ENCODE peak calls at places on chromosomes 5 and 9, in four cellular contexts. U, T, H and E are unnamed samples.
A peak's percentile ranks its signal among the peaks of the same experiment; 100 is the strongest.

GRCh38 chr9:93365427-93366118 is 85.9 kb upstream of the FAM120A start:
- ATAC-seq in H (peak; percentile 92), U (peak; percentile 13), T (no peak), E (no peak)

GRCh38 chr9:129252937-129253819 is 75.1 kb upstream of the IER5L start:
- ATAC-seq in H (peak; percentile 96), T (peak; percentile 52), U (peak; percentile 17), E (no peak)

GRCh38 chr9:137054932-137055384 is 1.1 kb upstream of the ENTPD2 start:
- ATAC-seq in H (peak; percentile 68), T (no peak), U (no peak), E (no peak)

GRCh38 chr5:108141676-108142075 is 240.2 kb downstream of the FBXL17 start:
- ATAC-seq in U (no peak), H (no peak), T (no peak), E (no peak)

GRCh38 chr5:40404613-40405012 is 275.1 kb upstream of the PTGER4 start:
- ATAC-seq in U (peak; percentile 29), T (no peak), H (no peak), E (no peak)

GRCh38 chr5:173328896-173329369 is 719 bp upstream of the STC2 start:
- ATAC-seq in T (no peak), U (no peak), H (peak; percentile 24), E (no peak)

GRCh38 chr5:18563853-18564252 is 929.6 kb downstream of the TAF11L14 start:
- ATAC-seq in U (no peak), T (no peak), H (no peak), E (no peak)

GRCh38 chr9:29796291-29796952 is 2223.1 kb upstream of the C9orf72 start:
- ATAC-seq in U (no peak), T (no peak), H (no peak), E (no peak)

DNA sequence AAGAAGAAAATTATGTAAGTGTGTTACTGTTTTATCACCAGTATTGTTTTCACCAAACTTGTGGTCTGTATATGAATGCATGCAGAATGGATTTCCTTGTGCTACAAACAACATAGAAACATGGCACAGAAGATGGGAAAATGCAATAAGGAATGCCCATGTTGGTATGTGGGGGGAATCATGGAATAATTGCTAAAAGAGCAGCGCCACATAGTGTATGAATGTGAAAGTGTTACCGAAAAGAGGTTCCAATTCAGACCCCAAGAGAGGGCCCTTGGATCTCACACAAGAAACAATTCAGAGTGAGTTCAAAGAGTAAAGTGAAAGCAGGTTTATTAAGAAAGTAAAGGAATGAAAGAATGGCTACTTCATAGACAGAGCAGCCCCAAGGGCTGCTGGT is 26.4 kb upstream of the TYRP1 start:
- ATAC-seq in H (peak; percentile 71), U (no peak), T (no peak), E (no peak)
- TF ChIP-seq CTCF in H (no peak), U (no peak), T (no peak), E (no peak)

GRCh38 chr9:131595771-131596743 is 50.7 kb downstream of the PRRT1B start:
- ATAC-seq in T (no peak), H (no peak), U (no peak), E (no peak)
- H3K27ac ChIP-seq in T (no peak overlapping the region), H (no peak overlapping the region), U (no peak overlapping the region), E (no peak overlapping the region)

GRCh38 chr5:58335518-58335917 is 124.4 kb downstream of the PLK2 start:
- ATAC-seq in H (no peak), U (no peak), T (no peak), E (no peak)
- TF ChIP-seq CTCF in H (no peak), U (no peak), T (no peak), E (no peak)

GRCh38 chr9:133114886-133115603 is 6.0 kb downstream of the RALGDS start:
- ATAC-seq in U (peak; percentile 7), T (no peak), H (no peak), E (no peak)
- H3K27ac ChIP-seq in U (peak overlapping the region; percentile 80), T (peak overlapping the region; percentile 54), H (no peak overlapping the region), E (peak overlapping the region; percentile 77)